ENCODE peak calls at places on chromosomes 13 and 19, in four cellular contexts. H is CD8-positive, alpha-beta T cell; W is PC-3; O is left ventricle myocardium inferior. A is an unnamed sample.

GRCh38 chr19:23882493-23882892 is 32.2 kb upstream of the ZNF726 start:
- DNase-seq in H (no peak), W (no peak), O (no peak), A (no peak)

GRCh38 chr13:64546371-64546770 is 2683.8 kb downstream of the PCDH9 start:
- DNase-seq in H (no peak), W (peak), O (no peak), A (no peak)

GRCh38 chr13:105996391-105997028 is 539.0 kb downstream of the EFNB2 start:
- DNase-seq in H (no peak), W (no peak), O (no peak), A (no peak)

GRCh38 chr19:10961073-10961762 is 388 bp downstream of the SMARCA4 start:
- DNase-seq in H (no peak), W (peak), O (peak), A (peak)

GRCh38 chr19:31286491-31286890 is 62.7 kb downstream of the TSHZ3 start:
- DNase-seq in H (no peak), W (no peak), O (no peak), A (no peak)

GRCh38 chr13:50386527-50387123 is 371.4 kb downstream of the KCNRG start:
- DNase-seq in H (no peak), W (peak), O (peak), A (no peak)

GRCh38 chr19:13574933-13575332 is 68.7 kb upstream of the CACNA1A start:
- DNase-seq in H (no peak), W (peak), O (no peak), A (no peak)

GRCh38 chr13:112785419-112785856 is 95.6 kb downstream of the ATP11A start:
- DNase-seq in H (no peak), W (no peak), O (no peak), A (no peak)

GRCh38 chr13:71218960-71219359 is 648.0 kb downstream of the DACH1 start:
- DNase-seq in H (no peak), W (peak), O (no peak), A (peak)

GRCh38 chr13:21338651-21339278 is 120.3 kb downstream of the ZDHHC20 start:
- DNase-seq in H (no peak), W (peak), O (no peak), A (no peak)

GRCh38 chr19:55147408-55148251 is 1.4 kb downstream of the TNNT1 start:
- DNase-seq in H (no peak), W (peak), O (no peak), A (no peak)

GRCh38 chr19:44643605-44644390 is at the start of gene PVR:
- DNase-seq in H (peak), W (peak), O (peak), A (peak)

GRCh38 chr19:13163609-13164364 is 13.6 kb downstream of the IER2 start:
- DNase-seq in H (peak), W (peak), O (peak), A (peak)

GRCh38 chr19:33524024-33524664 is 2.6 kb upstream of the PEPD start:
- DNase-seq in H (no peak), W (no peak), O (no peak), A (no peak)

GRCh38 chr19:57241181-57241580 is 749 bp downstream of the ZNF805 start:
- DNase-seq in H (no peak), W (no peak), O (no peak), A (peak)

GRCh38 chr13:110233181-110233641 is 73.7 kb downstream of the COL4A1 start:
- DNase-seq in H (no peak), W (peak), O (peak), A (peak)

GRCh38 chr19:916645-917322 is 349 bp upstream of the KISS1R start:
- DNase-seq in H (no peak), W (no peak), O (no peak), A (no peak)

GRCh38 chr19:28008695-28009094 is 1204.3 kb downstream of the UQCRFS1 start:
- DNase-seq in H (no peak), W (no peak), O (no peak), A (no peak)

GRCh38 chr13:89115307-89115706 is 1444.1 kb downstream of the SLITRK5 start:
- DNase-seq in H (no peak), W (no peak), O (no peak), A (no peak)
- TF ChIP-seq CTCF in H (no peak), W (peak), O (no peak), A (no peak)

DNA sequence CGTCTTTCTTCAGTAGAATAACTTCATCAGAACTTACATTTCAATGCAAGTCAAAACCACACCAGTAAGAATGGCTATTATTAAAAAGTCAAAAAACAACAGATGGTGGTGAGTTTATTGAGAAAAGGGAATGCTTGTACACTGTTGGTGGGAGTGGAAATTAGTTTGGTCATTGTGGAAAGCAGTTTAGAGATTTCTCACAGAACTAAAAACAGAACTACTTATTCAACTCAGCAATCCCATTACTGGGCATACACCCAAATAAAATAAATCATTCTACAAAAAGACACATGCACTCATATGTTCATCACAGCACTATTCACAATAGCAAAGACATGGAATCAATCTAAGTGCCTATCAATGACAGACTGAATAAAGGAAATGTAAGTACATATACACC is 231.2 kb downstream of the NHLRC3 start:
- DNase-seq in H (no peak), W (no peak), O (no peak), A (no peak)
- TF ChIP-seq CTCF in H (no peak), W (no peak), O (no peak), A (no peak)

DNA sequence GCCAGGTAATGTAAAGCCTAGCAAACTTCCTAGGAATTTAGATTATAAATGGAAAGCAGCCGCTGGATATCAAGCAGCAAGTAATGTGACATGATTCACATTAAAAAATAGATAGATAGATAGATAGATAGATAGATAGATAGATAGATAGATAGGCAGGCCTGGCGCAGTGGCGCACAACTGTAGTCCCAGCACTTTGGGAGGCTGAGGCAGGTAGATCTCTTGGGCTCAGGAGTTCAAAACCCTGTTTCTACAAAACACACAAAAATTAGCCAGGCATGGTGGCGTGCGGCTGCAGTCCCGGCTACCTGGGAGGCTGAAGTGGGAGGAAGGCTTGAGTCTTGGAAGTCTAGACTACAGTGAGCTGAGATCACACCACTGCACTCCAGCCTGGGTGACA is 236.9 kb downstream of the SLITRK6 start:
- DNase-seq in H (no peak), W (no peak), O (no peak), A (no peak)
- TF ChIP-seq CTCF in H (no peak), W (no peak), O (no peak), A (no peak)

DNA sequence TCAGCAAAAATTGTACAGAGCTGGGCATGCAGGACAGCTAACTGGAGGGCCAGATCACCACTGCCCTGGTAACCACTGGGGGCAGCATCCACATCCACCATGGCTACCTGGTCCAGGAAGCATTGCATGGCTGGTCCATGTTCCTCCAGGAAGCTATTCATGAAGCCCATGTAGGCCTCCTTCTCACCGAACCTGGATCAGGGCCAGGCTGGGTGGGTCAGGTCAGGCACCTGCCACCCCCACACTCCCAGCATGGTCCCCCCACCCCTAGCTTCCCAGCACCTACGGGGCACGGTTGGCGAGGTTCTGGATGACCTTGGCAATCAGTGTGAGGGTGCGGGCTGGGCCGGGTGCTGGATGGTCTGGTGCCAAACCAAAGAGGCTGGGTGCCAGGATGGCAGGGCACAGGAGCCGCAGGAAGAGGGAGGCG is 4.6 kb upstream of the WIZ start:
- DNase-seq in H (no peak), W (no peak), O (no peak), A (no peak)
- TF ChIP-seq CTCF in H (no peak), W (peak), O (no peak), A (no peak)

GRCh38 chr13:87778128-87778527 is 107.0 kb downstream of the SLITRK5 start:
- DNase-seq in H (no peak), W (no peak), O (no peak), A (no peak)

GRCh38 chr13:87779451-87779850 is 108.3 kb downstream of the SLITRK5 start:
- DNase-seq in H (no peak), W (no peak), O (no peak), A (no peak)

DNA sequence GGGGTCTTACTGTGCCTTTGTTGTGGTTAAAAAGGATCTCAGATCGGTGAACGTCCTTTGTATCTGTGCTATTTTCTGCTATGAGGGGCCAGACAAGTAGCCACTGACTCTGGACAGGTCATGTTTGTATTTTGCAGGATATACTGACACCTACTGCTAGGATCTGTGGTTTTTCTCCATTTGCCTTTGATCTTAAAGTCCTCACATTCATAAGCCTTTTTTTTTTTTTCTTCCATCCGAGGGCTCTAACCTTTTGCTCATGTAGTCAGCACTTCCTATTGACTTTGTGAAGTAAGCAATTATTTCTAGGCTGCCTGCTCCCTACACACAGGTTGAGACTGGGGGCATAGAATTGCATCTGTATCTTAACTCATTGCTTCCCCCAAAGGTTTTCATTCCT is 106.2 kb downstream of the SLITRK5 start:
- DNase-seq in H (no peak), W (peak), O (no peak), A (peak)
- TF ChIP-seq CTCF in H (no peak), W (peak), O (no peak), A (peak)

GRCh38 chr13:31908696-31909386 is 122.7 kb upstream of the FRY start:
- DNase-seq in H (no peak), W (no peak), O (no peak), A (peak)
- TF ChIP-seq CTCF in H (no peak), W (no peak), O (no peak), A (no peak)